ENCODE peak calls at places on chromosomes 11 and 22, in nine cellular contexts. B is right lobe of liver, E is A549, M is IMR-90, N is HCT116, W is prostate gland, O is stomach, Q is heart left ventricle, Y is ovary. J is an unnamed sample.
A peak's percentile ranks its signal among the peaks of the same experiment; 100 is the strongest.

GRCh38 chr22:22810018-22810427 is 77.6 kb upstream of the IGLL5 start:
- DNase-seq in O (peak; percentile 51), B (peak; percentile 73), E (peak; percentile 46), Q (peak; percentile 46), Y (peak; percentile 32), N (peak; percentile 36), M (peak; percentile 30), W (no peak), J (no peak)

GRCh38 chr11:18633256-18634139 is 644 bp downstream of the SPTY2D1 start:
- DNase-seq in B (no peak), Q (no peak), E (no peak), Y (no peak), N (no peak), W (no peak), M (peak; percentile 48), O (no peak), J (no peak)

GRCh38 chr11:132056689-132057088 is 686.3 kb downstream of the NTM start:
- DNase-seq in M (peak; percentile 95), Q (peak; percentile 51), B (no peak), E (no peak), O (no peak), Y (no peak), N (no peak), W (no peak), J (no peak)

GRCh38 chr11:1565173-1565903 is 6.7 kb downstream of the DUSP8 start:
- DNase-seq in M (no peak), E (no peak), Q (no peak), B (no peak), N (no peak), O (no peak), W (no peak), Y (no peak), J (no peak)

GRCh38 chr11:59668188-59668949 is 468 bp downstream of the PATL1 start:
- DNase-seq in Q (peak; percentile 58), E (peak; percentile 55), B (peak; percentile 70), N (no peak), W (peak; percentile 29), Y (peak; percentile 77), O (peak; percentile 31), M (peak; percentile 28), J (peak; percentile 22)

GRCh38 chr11:1036303-1036923 is at the start of gene MUC6:
- DNase-seq in N (no peak), W (no peak), Y (no peak), E (no peak), M (no peak), B (no peak), O (peak; percentile 69), Q (no peak), J (no peak)

GRCh38 chr11:6855971-6856542 is 6.8 kb upstream of the OR10A2 start:
- DNase-seq in Y (no peak), N (no peak), M (peak; percentile 67), Q (no peak), O (no peak), E (peak; percentile 3), B (no peak), W (no peak), J (no peak)

GRCh38 chr11:27807594-27807993 is 107.3 kb upstream of the BDNF start:
- DNase-seq in B (no peak), Y (no peak), E (peak; percentile 17), N (no peak), Q (no peak), M (peak; percentile 82), O (no peak), W (no peak), J (no peak)

GRCh38 chr11:20093775-20094174 is 66.5 kb downstream of the DBX1 start:
- DNase-seq in Y (no peak), E (no peak), N (no peak), W (no peak), O (no peak), Q (no peak), M (peak; percentile 73), B (no peak), J (no peak)

GRCh38 chr11:61148016-61148640 is 13.1 kb downstream of the VPS37C start:
- DNase-seq in O (no peak), E (no peak), W (no peak), Q (peak; percentile 6), B (no peak), N (no peak), Y (no peak), M (no peak), J (no peak)

GRCh38 chr11:10778217-10778970 is 27.3 kb downstream of the CTR9 start:
- DNase-seq in B (no peak), Y (no peak), N (no peak), E (no peak), Q (peak; percentile 74), M (peak; percentile 95), W (no peak), O (no peak), J (no peak)

GRCh38 chr11:117997436-117998200 is 11.4 kb downstream of the IL10RA start:
- DNase-seq in N (no peak), M (no peak), B (no peak), E (no peak), O (no peak), Y (no peak), Q (no peak), W (no peak), J (no peak)

GRCh38 chr11:68106165-68106940 is 14.8 kb downstream of the CHKA start:
- DNase-seq in Y (peak; percentile 75), B (peak; percentile 45), O (peak; percentile 80), W (no peak), N (no peak), M (no peak), Q (no peak), E (no peak), J (no peak)
- TF ChIP-seq POLR2A in Y (no peak), B (no peak), O (no peak), W (no peak), N (no peak), M (no peak), Q (no peak), E (no peak), J (no peak)

GRCh38 chr11:122673706-122674105 is 18.2 kb downstream of the UBASH3B start:
- DNase-seq in N (no peak), M (peak; percentile 71), Q (no peak), W (no peak), E (no peak), B (no peak), Y (no peak), O (no peak), J (no peak)
- TF ChIP-seq CTCF in N (no peak), M (no peak), Q (no peak), W (no peak), E (no peak), B (no peak), Y (no peak), O (no peak), J (no peak)

GRCh38 chr22:28728621-28729313 is 12.9 kb downstream of the CHEK2 start:
- DNase-seq in E (no peak), B (no peak), O (no peak), M (no peak), Q (no peak), N (no peak), W (no peak), Y (no peak), J (no peak)
- H3K27ac ChIP-seq in E (peak overlapping the region; percentile 33), B (no peak overlapping the region), O (no peak overlapping the region), M (no peak overlapping the region), Q (no peak overlapping the region), N (no peak overlapping the region), W (no peak overlapping the region), Y (no peak overlapping the region), J (no peak overlapping the region)

DNA sequence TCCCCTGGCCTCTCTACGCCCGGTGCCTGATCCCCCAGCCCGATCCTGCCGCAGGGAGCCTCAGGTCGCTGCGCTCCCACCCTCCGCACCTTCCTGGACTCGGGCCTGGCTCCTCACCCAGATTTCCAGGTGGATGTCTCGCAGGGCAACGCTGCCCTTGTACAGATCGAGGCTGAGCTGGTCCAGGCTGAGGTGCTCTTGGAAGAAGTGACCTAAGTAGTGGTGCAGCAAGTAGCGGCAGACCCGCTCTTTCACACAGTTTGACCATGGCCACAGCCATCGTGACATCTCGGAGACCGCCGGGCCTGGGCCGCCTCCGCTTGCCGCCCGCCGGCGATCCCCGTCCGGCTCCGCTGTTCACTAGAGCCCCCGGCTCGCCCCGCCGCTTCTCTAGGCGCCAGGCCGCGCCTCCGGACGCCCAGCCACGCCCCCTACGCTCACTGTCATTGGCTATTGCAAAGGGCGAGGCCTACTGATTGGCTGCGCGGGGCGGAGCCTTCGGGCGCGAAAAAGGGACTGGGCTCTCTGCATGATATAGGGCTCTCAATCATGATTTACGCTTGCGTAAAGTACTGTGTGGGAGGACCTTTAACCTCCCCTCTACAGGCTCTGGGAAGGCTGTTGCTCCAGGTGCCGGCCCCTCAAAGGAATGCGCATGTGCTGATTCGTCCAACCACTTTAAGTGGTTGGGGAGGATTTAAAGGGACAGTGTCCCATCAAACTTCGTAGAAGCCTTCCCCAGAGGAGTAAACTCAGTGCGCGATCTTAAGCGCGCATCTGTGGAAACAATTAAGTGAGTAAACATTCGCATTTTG is at the start of gene ATG2A:
- DNase-seq in B (peak; percentile 99), Q (peak; percentile 99), Y (peak; percentile 99), M (peak; percentile 100), W (peak; percentile 99), O (peak; percentile 100), E (peak; percentile 99), N (peak; percentile 99), J (peak; percentile 97)
- TF ChIP-seq POLR2A in B (peak; percentile 98), Q (peak; percentile 96), Y (peak; percentile 80), M (peak; percentile 89), W (peak; percentile 98), O (peak; percentile 62), E (peak; percentile 79), N (peak; percentile 37), J (peak; percentile 87)

J was measured in esophagus squamous epithelium.